ENCODE peak calls at places on chromosomes 5 and 9, in seven cellular contexts. One of them, this sample, is unnamed.

GRCh38 chr5:53313131-53313530 is 167.3 kb upstream of the FST start:
- DNase-seq in Peyer's patch: no peak
- DNase-seq in adrenal gland: no peak
- DNase-seq in IMR-90: no peak
- DNase-seq in astrocyte of the spinal cord: no peak
- DNase-seq in left ventricle myocardium inferior: no peak
- DNase-seq in upper lobe of left lung: no peak
- DNase-seq in this sample: no peak

GRCh38 chr5:140298183-140298601 is 4.7 kb downstream of the PFDN1 start:
- DNase-seq in Peyer's patch: no peak
- DNase-seq in adrenal gland: no peak
- DNase-seq in IMR-90: peak
- DNase-seq in astrocyte of the spinal cord: peak
- DNase-seq in left ventricle myocardium inferior: no peak
- DNase-seq in upper lobe of left lung: no peak
- DNase-seq in this sample: no peak

GRCh38 chr5:110751902-110752762 is 13.3 kb downstream of the SLC25A46 start:
- DNase-seq in Peyer's patch: no peak
- DNase-seq in adrenal gland: no peak
- DNase-seq in IMR-90: peak
- DNase-seq in astrocyte of the spinal cord: peak
- DNase-seq in left ventricle myocardium inferior: no peak
- DNase-seq in upper lobe of left lung: no peak
- DNase-seq in this sample: no peak

GRCh38 chr9:5510991-5511390 is 660 bp downstream of the PDCD1LG2 start:
- DNase-seq in Peyer's patch: no peak
- DNase-seq in adrenal gland: no peak
- DNase-seq in IMR-90: peak
- DNase-seq in astrocyte of the spinal cord: no peak
- DNase-seq in left ventricle myocardium inferior: no peak
- DNase-seq in upper lobe of left lung: no peak
- DNase-seq in this sample: no peak

GRCh38 chr5:58185397-58186195 is 274.3 kb downstream of the PLK2 start:
- DNase-seq in Peyer's patch: no peak
- DNase-seq in adrenal gland: no peak
- DNase-seq in IMR-90: peak
- DNase-seq in astrocyte of the spinal cord: no peak
- DNase-seq in left ventricle myocardium inferior: no peak
- DNase-seq in upper lobe of left lung: no peak
- DNase-seq in this sample: no peak

GRCh38 chr5:37724395-37725125 is 115.3 kb downstream of the GDNF start:
- DNase-seq in Peyer's patch: no peak
- DNase-seq in adrenal gland: no peak
- DNase-seq in IMR-90: no peak
- DNase-seq in astrocyte of the spinal cord: peak
- DNase-seq in left ventricle myocardium inferior: no peak
- DNase-seq in upper lobe of left lung: no peak
- DNase-seq in this sample: no peak

GRCh38 chr5:57382665-57383064 is 99.9 kb downstream of the ACTBL2 start:
- DNase-seq in Peyer's patch: no peak
- DNase-seq in adrenal gland: no peak
- DNase-seq in IMR-90: no peak
- DNase-seq in astrocyte of the spinal cord: no peak
- DNase-seq in left ventricle myocardium inferior: no peak
- DNase-seq in upper lobe of left lung: no peak
- DNase-seq in this sample: no peak

GRCh38 chr5:16913840-16914435 is 22.1 kb downstream of the MYO10 start:
- DNase-seq in Peyer's patch: peak
- DNase-seq in adrenal gland: no peak
- DNase-seq in IMR-90: no peak
- DNase-seq in astrocyte of the spinal cord: no peak
- DNase-seq in left ventricle myocardium inferior: no peak
- DNase-seq in upper lobe of left lung: no peak
- DNase-seq in this sample: no peak

GRCh38 chr5:53482717-53483638 is 2.5 kb downstream of the FST start:
- DNase-seq in Peyer's patch: peak
- DNase-seq in adrenal gland: peak
- DNase-seq in IMR-90: peak
- DNase-seq in astrocyte of the spinal cord: peak
- DNase-seq in left ventricle myocardium inferior: peak
- DNase-seq in upper lobe of left lung: peak
- DNase-seq in this sample: no peak

GRCh38 chr5:113446358-113446927 is 11.7 kb upstream of the TSSK1B start:
- DNase-seq in Peyer's patch: no peak
- DNase-seq in adrenal gland: no peak
- DNase-seq in IMR-90: no peak
- DNase-seq in astrocyte of the spinal cord: no peak
- DNase-seq in left ventricle myocardium inferior: no peak
- DNase-seq in upper lobe of left lung: no peak
- DNase-seq in this sample: no peak

GRCh38 chr5:95858023-95858461 is 35.5 kb upstream of the GLRX start:
- DNase-seq in Peyer's patch: no peak
- DNase-seq in adrenal gland: peak
- DNase-seq in IMR-90: peak
- DNase-seq in astrocyte of the spinal cord: peak
- DNase-seq in left ventricle myocardium inferior: peak
- DNase-seq in upper lobe of left lung: no peak
- DNase-seq in this sample: no peak

GRCh38 chr5:25448646-25449045 is 803.9 kb upstream of the CDH10 start:
- DNase-seq in Peyer's patch: no peak
- DNase-seq in adrenal gland: no peak
- DNase-seq in IMR-90: no peak
- DNase-seq in astrocyte of the spinal cord: no peak
- DNase-seq in left ventricle myocardium inferior: no peak
- DNase-seq in upper lobe of left lung: no peak
- DNase-seq in this sample: no peak

GRCh38 chr9:110579763-110580255 is 268 bp upstream of the SVEP1 start:
- DNase-seq in Peyer's patch: no peak
- DNase-seq in adrenal gland: no peak
- DNase-seq in IMR-90: peak
- DNase-seq in astrocyte of the spinal cord: peak
- DNase-seq in left ventricle myocardium inferior: peak
- DNase-seq in upper lobe of left lung: no peak
- DNase-seq in this sample: no peak

GRCh38 chr9:126375386-126375785 is 48.8 kb downstream of the MVB12B start:
- DNase-seq in Peyer's patch: no peak
- DNase-seq in adrenal gland: peak
- DNase-seq in IMR-90: peak
- DNase-seq in astrocyte of the spinal cord: peak
- DNase-seq in left ventricle myocardium inferior: no peak
- DNase-seq in upper lobe of left lung: no peak
- DNase-seq in this sample: no peak

GRCh38 chr9:134174073-134174449 is 9.7 kb upstream of the RNU6ATAC start:
- DNase-seq in Peyer's patch: no peak
- DNase-seq in adrenal gland: no peak
- DNase-seq in IMR-90: no peak
- DNase-seq in astrocyte of the spinal cord: no peak
- DNase-seq in left ventricle myocardium inferior: no peak
- DNase-seq in upper lobe of left lung: no peak
- DNase-seq in this sample: no peak

GRCh38 chr5:133327946-133328401 is 276.2 kb downstream of the HSPA4 start:
- DNase-seq in Peyer's patch: no peak
- DNase-seq in adrenal gland: no peak
- DNase-seq in IMR-90: no peak
- DNase-seq in astrocyte of the spinal cord: no peak
- DNase-seq in left ventricle myocardium inferior: no peak
- DNase-seq in upper lobe of left lung: no peak
- DNase-seq in this sample: no peak

GRCh38 chr9:113520109-113520642 is 56.6 kb downstream of the RGS3 start:
- DNase-seq in Peyer's patch: peak
- DNase-seq in adrenal gland: no peak
- DNase-seq in IMR-90: peak
- DNase-seq in astrocyte of the spinal cord: peak
- DNase-seq in left ventricle myocardium inferior: no peak
- DNase-seq in upper lobe of left lung: no peak
- DNase-seq in this sample: peak

GRCh38 chr5:170166101-170166500 is 60.4 kb downstream of the FOXI1 start:
- DNase-seq in Peyer's patch: no peak
- DNase-seq in adrenal gland: no peak
- DNase-seq in IMR-90: no peak
- DNase-seq in astrocyte of the spinal cord: no peak
- DNase-seq in left ventricle myocardium inferior: no peak
- DNase-seq in upper lobe of left lung: no peak
- DNase-seq in this sample: no peak

GRCh38 chr9:18396102-18396728 is 77.7 kb upstream of the ADAMTSL1 start:
- DNase-seq in Peyer's patch: no peak
- DNase-seq in adrenal gland: no peak
- DNase-seq in IMR-90: peak
- DNase-seq in astrocyte of the spinal cord: peak
- DNase-seq in left ventricle myocardium inferior: no peak
- DNase-seq in upper lobe of left lung: no peak
- DNase-seq in this sample: no peak

GRCh38 chr5:95350631-95351030 is 40.5 kb upstream of the FAM81B start:
- DNase-seq in Peyer's patch: no peak
- DNase-seq in adrenal gland: no peak
- DNase-seq in IMR-90: no peak
- DNase-seq in astrocyte of the spinal cord: no peak
- DNase-seq in left ventricle myocardium inferior: no peak
- DNase-seq in upper lobe of left lung: no peak
- DNase-seq in this sample: no peak

GRCh38 chr9:125971895-125972729 is 224.9 kb downstream of the PBX3 start:
- DNase-seq in Peyer's patch: no peak
- DNase-seq in adrenal gland: no peak
- DNase-seq in IMR-90: no peak
- DNase-seq in astrocyte of the spinal cord: no peak
- DNase-seq in left ventricle myocardium inferior: no peak
- DNase-seq in upper lobe of left lung: no peak
- DNase-seq in this sample: no peak

GRCh38 chr5:35247645-35248034 is 17.4 kb upstream of the PRLR start:
- DNase-seq in Peyer's patch: no peak
- DNase-seq in adrenal gland: peak
- DNase-seq in IMR-90: no peak
- DNase-seq in astrocyte of the spinal cord: peak
- DNase-seq in left ventricle myocardium inferior: no peak
- DNase-seq in upper lobe of left lung: no peak
- DNase-seq in this sample: no peak

GRCh38 chr9:106286249-106286648 is 576.7 kb upstream of the ZNF462 start:
- DNase-seq in Peyer's patch: no peak
- DNase-seq in adrenal gland: peak
- DNase-seq in IMR-90: no peak
- DNase-seq in astrocyte of the spinal cord: peak
- DNase-seq in left ventricle myocardium inferior: no peak
- DNase-seq in upper lobe of left lung: no peak
- DNase-seq in this sample: no peak

GRCh38 chr9:106288689-106289088 is 574.3 kb upstream of the ZNF462 start:
- DNase-seq in Peyer's patch: no peak
- DNase-seq in adrenal gland: no peak
- DNase-seq in IMR-90: no peak
- DNase-seq in astrocyte of the spinal cord: no peak
- DNase-seq in left ventricle myocardium inferior: no peak
- DNase-seq in upper lobe of left lung: no peak
- DNase-seq in this sample: no peak

GRCh38 chr9:106287108-106287631 is 575.8 kb upstream of the ZNF462 start:
- DNase-seq in Peyer's patch: no peak
- DNase-seq in adrenal gland: peak
- DNase-seq in IMR-90: no peak
- DNase-seq in astrocyte of the spinal cord: peak
- DNase-seq in left ventricle myocardium inferior: no peak
- DNase-seq in upper lobe of left lung: peak
- DNase-seq in this sample: no peak

DNA sequence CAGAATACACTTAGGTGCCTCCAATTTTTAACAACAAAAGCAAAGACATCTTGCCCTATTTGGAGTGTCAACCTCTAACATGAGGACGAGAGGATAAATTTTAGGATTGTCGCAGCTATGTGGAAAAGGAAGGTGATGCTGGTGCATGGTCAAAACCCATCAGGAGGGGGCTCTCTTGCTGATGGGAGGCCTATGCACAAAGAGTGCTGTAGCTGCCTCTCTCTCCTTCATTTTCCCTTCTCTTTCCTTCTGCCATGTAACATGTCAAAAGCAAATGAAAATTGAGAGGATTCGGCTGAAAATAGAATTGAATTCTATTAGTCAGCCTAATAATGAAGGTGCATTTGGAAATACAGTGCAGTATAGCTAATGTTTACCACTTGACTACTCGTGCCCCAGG is 578.7 kb upstream of the ZNF462 start:
- DNase-seq in Peyer's patch: no peak
- DNase-seq in adrenal gland: no peak
- DNase-seq in IMR-90: no peak
- DNase-seq in astrocyte of the spinal cord: no peak
- DNase-seq in left ventricle myocardium inferior: no peak
- DNase-seq in upper lobe of left lung: no peak
- DNase-seq in this sample: no peak
- TF ChIP-seq CTCF in Peyer's patch: no peak
- TF ChIP-seq CTCF in adrenal gland: no peak
- TF ChIP-seq CTCF in IMR-90: no peak
- TF ChIP-seq CTCF in astrocyte of the spinal cord: peak
- TF ChIP-seq CTCF in left ventricle myocardium inferior: peak
- TF ChIP-seq CTCF in upper lobe of left lung: no peak
- TF ChIP-seq CTCF in this sample: peak

GRCh38 chr9:104604801-104605200 is 626 bp downstream of the OR13C2 start:
- DNase-seq in Peyer's patch: no peak
- DNase-seq in adrenal gland: no peak
- DNase-seq in IMR-90: no peak
- DNase-seq in astrocyte of the spinal cord: no peak
- DNase-seq in left ventricle myocardium inferior: no peak
- DNase-seq in upper lobe of left lung: no peak
- DNase-seq in this sample: no peak

GRCh38 chr9:104606202-104606601 is 775 bp upstream of the OR13C2 start:
- DNase-seq in Peyer's patch: no peak
- DNase-seq in adrenal gland: no peak
- DNase-seq in IMR-90: no peak
- DNase-seq in astrocyte of the spinal cord: no peak
- DNase-seq in left ventricle myocardium inferior: no peak
- DNase-seq in upper lobe of left lung: no peak
- DNase-seq in this sample: no peak

GRCh38 chr9:104608336-104608735 is 2.9 kb upstream of the OR13C2 start:
- DNase-seq in Peyer's patch: no peak
- DNase-seq in adrenal gland: no peak
- DNase-seq in IMR-90: no peak
- DNase-seq in astrocyte of the spinal cord: no peak
- DNase-seq in left ventricle myocardium inferior: no peak
- DNase-seq in upper lobe of left lung: no peak
- DNase-seq in this sample: no peak
- TF ChIP-seq CTCF in Peyer's patch: no peak
- TF ChIP-seq CTCF in adrenal gland: peak
- TF ChIP-seq CTCF in IMR-90: peak
- TF ChIP-seq CTCF in astrocyte of the spinal cord: no peak
- TF ChIP-seq CTCF in left ventricle myocardium inferior: no peak
- TF ChIP-seq CTCF in upper lobe of left lung: no peak
- TF ChIP-seq CTCF in this sample: no peak

DNA sequence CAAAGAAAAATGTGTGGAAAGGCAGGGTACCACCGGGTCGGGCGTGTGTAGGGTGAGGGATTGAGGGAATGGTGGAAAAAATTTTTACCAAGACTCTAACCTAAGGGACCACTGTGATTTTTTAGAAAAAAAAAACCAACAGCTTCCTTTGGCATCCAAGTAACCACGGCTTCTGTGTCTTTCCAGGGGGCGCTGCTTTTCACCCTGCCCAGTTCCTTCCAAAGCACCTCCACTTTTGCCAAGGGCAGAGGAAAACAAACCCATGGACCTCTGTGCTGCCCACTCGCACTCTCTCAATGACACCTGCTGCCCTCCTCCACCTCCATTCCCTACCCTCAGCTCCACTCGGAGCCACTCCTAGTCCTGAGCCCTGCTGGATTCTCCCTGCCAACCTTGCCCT is 381.0 kb downstream of the ENC1 start:
- DNase-seq in Peyer's patch: no peak
- DNase-seq in adrenal gland: no peak
- DNase-seq in IMR-90: no peak
- DNase-seq in astrocyte of the spinal cord: no peak
- DNase-seq in left ventricle myocardium inferior: no peak
- DNase-seq in upper lobe of left lung: no peak
- DNase-seq in this sample: no peak
- TF ChIP-seq CTCF in Peyer's patch: no peak
- TF ChIP-seq CTCF in adrenal gland: no peak
- TF ChIP-seq CTCF in IMR-90: no peak
- TF ChIP-seq CTCF in astrocyte of the spinal cord: no peak
- TF ChIP-seq CTCF in left ventricle myocardium inferior: no peak
- TF ChIP-seq CTCF in upper lobe of left lung: no peak
- TF ChIP-seq CTCF in this sample: no peak

GRCh38 chr5:176619203-176619568 is 9.2 kb upstream of the GPRIN1 start:
- DNase-seq in Peyer's patch: peak
- DNase-seq in adrenal gland: peak
- DNase-seq in IMR-90: peak
- DNase-seq in astrocyte of the spinal cord: peak
- DNase-seq in left ventricle myocardium inferior: peak
- DNase-seq in upper lobe of left lung: peak
- DNase-seq in this sample: peak
- TF ChIP-seq CTCF in Peyer's patch: no peak
- TF ChIP-seq CTCF in adrenal gland: no peak
- TF ChIP-seq CTCF in IMR-90: peak
- TF ChIP-seq CTCF in astrocyte of the spinal cord: peak
- TF ChIP-seq CTCF in left ventricle myocardium inferior: peak
- TF ChIP-seq CTCF in upper lobe of left lung: peak
- TF ChIP-seq CTCF in this sample: no peak